ENCODE peak calls at places on chromosome X, in five cellular contexts. One of them, this sample, is unnamed.

GRCh38 chrX:30887288-30887687 is 1.8 kb downstream of the TAB3 start:
- DNase-seq in B cell: no peak
- DNase-seq in retinal pigment epithelial cell: no peak
- DNase-seq in mammary epithelial cell: no peak
- DNase-seq in K562: no peak
- DNase-seq in this sample: no peak

GRCh38 chrX:139932077-139932900 is 564 bp downstream of the ATP11C start:
- DNase-seq in B cell: peak; percentile 69
- DNase-seq in retinal pigment epithelial cell: no peak
- DNase-seq in mammary epithelial cell: peak; percentile 35
- DNase-seq in K562: peak; percentile 84
- DNase-seq in this sample: peak; percentile 60

GRCh38 chrX:23765449-23765848 is 17.5 kb upstream of the SAT1 start:
- DNase-seq in B cell: no peak
- DNase-seq in retinal pigment epithelial cell: no peak
- DNase-seq in mammary epithelial cell: peak; percentile 55
- DNase-seq in K562: no peak
- DNase-seq in this sample: no peak

GRCh38 chrX:12563121-12563520 is 228.1 kb upstream of the PRPS2 start:
- DNase-seq in B cell: no peak
- DNase-seq in retinal pigment epithelial cell: no peak
- DNase-seq in mammary epithelial cell: peak; percentile 70
- DNase-seq in K562: no peak
- DNase-seq in this sample: no peak

GRCh38 chrX:112731793-112732192 is 52.1 kb upstream of the LHFPL1 start:
- DNase-seq in B cell: no peak
- DNase-seq in retinal pigment epithelial cell: no peak
- DNase-seq in mammary epithelial cell: no peak
- DNase-seq in K562: no peak
- DNase-seq in this sample: no peak

GRCh38 chrX:22577181-22577580 is 304.5 kb downstream of the CBLL2 start:
- DNase-seq in B cell: no peak
- DNase-seq in retinal pigment epithelial cell: peak; percentile 3
- DNase-seq in mammary epithelial cell: peak; percentile 74
- DNase-seq in K562: no peak
- DNase-seq in this sample: no peak

GRCh38 chrX:10119399-10119990 is 37.3 kb upstream of the CLCN4 start:
- DNase-seq in B cell: peak; percentile 87
- DNase-seq in retinal pigment epithelial cell: peak; percentile 71
- DNase-seq in mammary epithelial cell: peak; percentile 58
- DNase-seq in K562: peak; percentile 49
- DNase-seq in this sample: peak; percentile 52

GRCh38 chrX:78673256-78673655 is 14.1 kb upstream of the RTL3 start:
- DNase-seq in B cell: no peak
- DNase-seq in retinal pigment epithelial cell: no peak
- DNase-seq in mammary epithelial cell: no peak
- DNase-seq in K562: no peak
- DNase-seq in this sample: no peak

GRCh38 chrX:65745427-65745826 is 78.0 kb downstream of the MSN start:
- DNase-seq in B cell: no peak
- DNase-seq in retinal pigment epithelial cell: no peak
- DNase-seq in mammary epithelial cell: no peak
- DNase-seq in K562: no peak
- DNase-seq in this sample: no peak

GRCh38 chrX:119459181-119459580 is 9.1 kb upstream of the SLC25A5 start:
- DNase-seq in B cell: no peak
- DNase-seq in retinal pigment epithelial cell: no peak
- DNase-seq in mammary epithelial cell: no peak
- DNase-seq in K562: no peak
- DNase-seq in this sample: no peak

GRCh38 chrX:118116308-118117068 is at the start of gene KLHL13:
- DNase-seq in B cell: peak; percentile 7
- DNase-seq in retinal pigment epithelial cell: no peak
- DNase-seq in mammary epithelial cell: peak; percentile 28
- DNase-seq in K562: peak; percentile 78
- DNase-seq in this sample: peak; percentile 63

GRCh38 chrX:129593137-129593536 is 53.1 kb downstream of the OCRL start:
- DNase-seq in B cell: no peak
- DNase-seq in retinal pigment epithelial cell: no peak
- DNase-seq in mammary epithelial cell: peak; percentile 18
- DNase-seq in K562: peak; percentile 32
- DNase-seq in this sample: no peak

GRCh38 chrX:72714471-72714916 is 388 bp upstream of the PHKA1 start:
- DNase-seq in B cell: no peak
- DNase-seq in retinal pigment epithelial cell: peak; percentile 24
- DNase-seq in mammary epithelial cell: peak; percentile 51
- DNase-seq in K562: no peak
- DNase-seq in this sample: peak; percentile 12

GRCh38 chrX:153722704-153723350 is 1.4 kb downstream of the BCAP31 start:
- DNase-seq in B cell: no peak
- DNase-seq in retinal pigment epithelial cell: no peak
- DNase-seq in mammary epithelial cell: peak; percentile 39
- DNase-seq in K562: no peak
- DNase-seq in this sample: no peak

GRCh38 chrX:9279271-9279596 is 185.6 kb upstream of the TBL1X start:
- DNase-seq in B cell: no peak
- DNase-seq in retinal pigment epithelial cell: no peak
- DNase-seq in mammary epithelial cell: no peak
- DNase-seq in K562: no peak
- DNase-seq in this sample: no peak

GRCh38 chrX:9829308-9830267 is 43.4 kb downstream of the SHROOM2 start:
- DNase-seq in B cell: no peak
- DNase-seq in retinal pigment epithelial cell: peak; percentile 69
- DNase-seq in mammary epithelial cell: peak; percentile 92
- DNase-seq in K562: no peak
- DNase-seq in this sample: peak; percentile 62

GRCh38 chrX:152641256-152641875 is 3.7 kb downstream of the GABRQ start:
- DNase-seq in B cell: no peak
- DNase-seq in retinal pigment epithelial cell: no peak
- DNase-seq in mammary epithelial cell: no peak
- DNase-seq in K562: no peak
- DNase-seq in this sample: no peak

GRCh38 chrX:133859860-133860259 is 125.5 kb downstream of the GPC3 start:
- DNase-seq in B cell: no peak
- DNase-seq in retinal pigment epithelial cell: no peak
- DNase-seq in mammary epithelial cell: peak; percentile 60
- DNase-seq in K562: no peak
- DNase-seq in this sample: no peak

GRCh38 chrX:131783555-131784338 is 239.4 kb upstream of the STK26 start:
- DNase-seq in B cell: peak; percentile 90
- DNase-seq in retinal pigment epithelial cell: no peak
- DNase-seq in mammary epithelial cell: peak; percentile 86
- DNase-seq in K562: no peak
- DNase-seq in this sample: no peak

GRCh38 chrX:308821-309520 is 9.6 kb downstream of the GTPBP6 start:
- DNase-seq in B cell: no peak
- DNase-seq in retinal pigment epithelial cell: no peak
- DNase-seq in mammary epithelial cell: no peak
- DNase-seq in K562: no peak
- DNase-seq in this sample: no peak

DNA sequence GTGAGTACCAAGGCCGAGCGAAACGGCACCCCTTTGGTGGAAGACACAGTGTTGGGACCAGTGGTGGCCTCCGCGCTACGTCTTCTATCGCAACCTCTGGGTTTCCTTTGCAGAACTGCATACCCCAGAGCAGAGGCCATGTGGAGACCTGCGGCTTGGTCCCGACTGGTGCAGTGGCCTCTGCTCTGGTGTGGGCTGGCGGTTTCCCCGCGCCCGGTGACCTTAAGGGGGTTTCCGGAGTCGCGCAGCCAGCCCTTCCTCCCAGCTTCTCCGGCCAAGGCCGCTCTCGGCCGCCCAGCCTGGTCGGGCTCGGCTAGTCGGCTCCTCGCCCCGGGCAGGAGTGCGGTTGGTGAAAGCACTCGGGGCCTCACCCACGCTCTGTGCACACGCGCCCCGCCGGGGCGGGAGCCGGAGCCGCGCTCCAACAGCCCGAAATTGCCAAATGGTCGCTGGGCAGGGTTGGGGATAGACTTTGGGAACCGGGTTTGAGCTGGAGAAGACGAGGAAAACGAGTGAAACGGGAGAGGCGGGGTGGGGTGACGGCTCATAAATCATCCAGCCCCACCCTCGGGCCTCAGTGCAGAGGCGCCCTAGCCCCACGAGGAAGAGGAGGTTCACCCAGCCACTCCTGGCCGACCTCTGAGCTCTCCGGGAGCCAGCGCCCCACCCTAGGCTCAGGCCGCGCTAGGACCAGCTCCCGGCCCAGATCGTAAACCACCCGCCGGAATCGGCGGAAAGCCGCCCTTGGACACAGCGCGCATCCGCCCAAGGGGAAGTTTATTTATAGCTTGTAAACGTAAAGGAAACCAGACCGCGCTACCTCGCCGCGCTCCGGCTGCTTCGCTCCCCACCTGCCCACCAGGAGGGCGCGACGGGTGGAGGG is 84.7 kb downstream of the BCOR start:
- DNase-seq in B cell: peak; percentile 77
- DNase-seq in retinal pigment epithelial cell: no peak
- DNase-seq in mammary epithelial cell: peak; percentile 54
- DNase-seq in K562: peak; percentile 70
- DNase-seq in this sample: peak; percentile 70
- TF ChIP-seq CTCF in B cell: no peak
- TF ChIP-seq CTCF in retinal pigment epithelial cell: no peak
- TF ChIP-seq CTCF in mammary epithelial cell: no peak
- TF ChIP-seq CTCF in K562: no peak
- TF ChIP-seq CTCF in this sample: no peak

DNA sequence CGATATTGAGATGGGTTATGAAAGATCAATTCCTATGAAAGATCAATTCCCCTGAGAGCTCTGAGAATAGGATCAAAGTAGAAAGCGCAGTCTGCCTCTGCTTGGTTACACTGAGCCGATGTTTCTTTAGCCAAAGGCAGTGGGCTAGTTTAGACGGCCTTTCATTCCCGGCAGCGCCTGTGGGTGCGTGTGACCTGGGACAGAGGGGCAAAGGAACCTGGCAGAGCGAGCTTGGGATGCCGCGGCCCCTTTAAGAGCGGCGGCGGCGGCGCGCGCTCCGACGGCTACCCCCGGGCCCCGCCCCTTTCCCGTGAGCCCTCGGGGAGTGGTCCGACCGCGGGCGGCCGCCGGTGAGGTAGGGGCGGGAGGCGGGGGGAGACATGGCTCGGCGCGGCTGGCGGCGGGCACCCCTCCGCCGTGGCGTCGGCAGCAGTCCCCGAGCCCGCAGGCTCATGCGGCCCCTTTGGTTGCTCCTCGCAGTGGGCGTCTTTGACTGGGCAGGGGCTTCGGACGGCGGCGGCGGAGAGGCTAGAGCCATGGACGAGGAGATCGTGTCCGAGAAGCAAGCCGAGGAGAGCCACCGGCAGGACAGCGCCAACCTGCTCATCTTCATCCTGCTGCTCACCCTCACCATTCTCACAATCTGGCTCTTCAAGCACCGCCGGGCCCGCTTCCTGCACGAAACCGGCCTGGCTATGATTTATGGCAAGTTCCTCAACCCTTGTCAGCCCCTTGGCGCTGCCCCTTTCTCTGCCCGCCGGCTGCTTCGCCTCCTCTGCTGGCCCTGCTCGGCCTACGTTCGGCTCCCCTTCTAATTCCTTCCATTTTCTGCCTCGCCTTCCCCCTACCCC is at the start of gene SLC9A6:
- DNase-seq in B cell: peak; percentile 84
- DNase-seq in retinal pigment epithelial cell: no peak
- DNase-seq in mammary epithelial cell: peak; percentile 50
- DNase-seq in K562: peak; percentile 80
- DNase-seq in this sample: peak; percentile 84
- TF ChIP-seq CTCF in B cell: no peak
- TF ChIP-seq CTCF in retinal pigment epithelial cell: no peak
- TF ChIP-seq CTCF in mammary epithelial cell: no peak
- TF ChIP-seq CTCF in K562: no peak
- TF ChIP-seq CTCF in this sample: no peak

GRCh38 chrX:15382809-15383208 is 1.4 kb downstream of the VEGFD start:
- DNase-seq in B cell: no peak
- DNase-seq in retinal pigment epithelial cell: no peak
- DNase-seq in mammary epithelial cell: no peak
- DNase-seq in K562: no peak
- DNase-seq in this sample: no peak
- TF ChIP-seq CTCF in B cell: no peak
- TF ChIP-seq CTCF in retinal pigment epithelial cell: no peak
- TF ChIP-seq CTCF in mammary epithelial cell: no peak
- TF ChIP-seq CTCF in K562: peak; percentile 27
- TF ChIP-seq CTCF in this sample: no peak

DNA sequence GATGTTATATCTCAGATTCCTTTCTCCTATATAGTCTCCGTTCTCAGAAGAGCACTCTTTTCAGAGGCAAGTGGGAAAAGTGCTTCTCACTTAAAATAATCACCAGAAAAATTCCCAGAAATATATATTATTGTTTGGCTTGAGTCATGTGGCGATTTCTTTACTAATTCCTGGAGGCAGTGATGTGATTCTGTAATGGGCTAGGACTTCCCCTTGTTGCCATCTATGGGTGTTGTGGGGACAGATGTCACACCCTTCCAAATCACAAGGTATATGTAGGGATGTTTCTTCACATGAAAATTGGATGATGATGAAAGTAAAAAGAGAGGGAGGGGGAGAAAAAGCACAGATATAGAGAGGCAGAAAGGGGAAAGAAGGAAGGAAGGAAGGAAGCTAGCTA is 553.4 kb downstream of the PPP4R3C start:
- DNase-seq in B cell: no peak
- DNase-seq in retinal pigment epithelial cell: no peak
- DNase-seq in mammary epithelial cell: no peak
- DNase-seq in K562: no peak
- DNase-seq in this sample: no peak
- TF ChIP-seq CTCF in B cell: no peak
- TF ChIP-seq CTCF in retinal pigment epithelial cell: no peak
- TF ChIP-seq CTCF in mammary epithelial cell: no peak
- TF ChIP-seq CTCF in K562: no peak
- TF ChIP-seq CTCF in this sample: no peak

GRCh38 chrX:144219035-144219434 is 335.2 kb downstream of the UBE2NL start:
- DNase-seq in B cell: no peak
- DNase-seq in retinal pigment epithelial cell: no peak
- DNase-seq in mammary epithelial cell: peak; percentile 10
- DNase-seq in K562: no peak
- DNase-seq in this sample: no peak
- TF ChIP-seq CTCF in B cell: no peak
- TF ChIP-seq CTCF in retinal pigment epithelial cell: no peak
- TF ChIP-seq CTCF in mammary epithelial cell: no peak
- TF ChIP-seq CTCF in K562: no peak
- TF ChIP-seq CTCF in this sample: no peak

This sample was measured in GM13976.